ENCODE peak calls at places on chromosomes 5 and 9, in five cellular contexts. H is right lobe of liver; N is CD8-positive, alpha-beta memory T cell; L is trophoblast cell; P is left ventricle myocardium inferior. S is an unnamed sample.

GRCh38 chr5:168404366-168404765 is 81.9 kb upstream of the RARS1 start:
- DNase-seq in L (no peak), H (no peak), N (no peak), P (no peak), S (no peak)

GRCh38 chr5:123610665-123611406 is 98.9 kb downstream of the CSNK1G3 start:
- DNase-seq in N (no peak), L (peak; percentile 81), H (no peak), P (no peak), S (no peak)

GRCh38 chr5:78501411-78502338 is 141.3 kb downstream of the SCAMP1 start:
- DNase-seq in N (no peak), H (no peak), L (no peak), P (no peak), S (no peak)

GRCh38 chr5:137320056-137321045 is 178.8 kb downstream of the SPOCK1 start:
- DNase-seq in N (no peak), P (no peak), L (peak; percentile 84), H (no peak), S (peak; percentile 32)

GRCh38 chr5:150321211-150321610 is 18.5 kb upstream of the ARSI start:
- DNase-seq in N (no peak), L (peak; percentile 84), P (no peak), H (no peak), S (no peak)

GRCh38 chr5:91095321-91095720 is 287.8 kb downstream of the ARRDC3 start:
- DNase-seq in H (no peak), L (no peak), P (no peak), N (no peak), S (no peak)

GRCh38 chr5:157130933-157131332 is 11.7 kb downstream of the MED7 start:
- DNase-seq in H (no peak), P (no peak), N (no peak), L (peak; percentile 76), S (no peak)

GRCh38 chr9:133532937-133533668 is 1.4 kb upstream of the ADAMTSL2 start:
- DNase-seq in P (peak; percentile 74), H (peak; percentile 78), N (peak; percentile 9), L (peak; percentile 68), S (peak; percentile 43)

GRCh38 chr5:27911216-27911615 is 872.8 kb upstream of the CDH9 start:
- DNase-seq in P (no peak), N (no peak), H (no peak), L (no peak), S (no peak)

GRCh38 chr5:139091439-139092156 is 106.6 kb downstream of the SIL1 start:
- DNase-seq in N (no peak), H (no peak), L (peak; percentile 5), P (no peak), S (no peak)

GRCh38 chr9:130498298-130498917 is 53.6 kb downstream of the ASS1 start:
- DNase-seq in L (no peak), P (no peak), N (no peak), H (peak; percentile 78), S (no peak)

GRCh38 chr9:130499804-130500263 is 55.1 kb downstream of the ASS1 start:
- DNase-seq in P (no peak), N (no peak), H (peak; percentile 81), L (peak; percentile 81), S (no peak)

GRCh38 chr9:130498918-130499698 is 54.3 kb downstream of the ASS1 start:
- DNase-seq in P (no peak), N (no peak), L (no peak), H (peak; percentile 90), S (no peak)

GRCh38 chr9:130495067-130495466 is 50.3 kb downstream of the ASS1 start:
- DNase-seq in L (no peak), H (no peak), P (no peak), N (no peak), S (no peak)

GRCh38 chr9:130497139-130497538 is 52.4 kb downstream of the ASS1 start:
- DNase-seq in L (no peak), N (no peak), H (no peak), P (no peak), S (no peak)
- H3K36me3 ChIP-seq in L (peaks cover 4% of the 10 kb centered on the region), N (no peaks in the 10 kb centered on the region), H (no peaks in the 10 kb centered on the region), P (peaks cover 54% of the 10 kb centered on the region), S (peaks cover 11% of the 10 kb centered on the region)

GRCh38 chr9:83940590-83941303 is 19.5 kb upstream of the KIF27 start:
- DNase-seq in L (no peak), P (no peak), H (no peak), N (no peak), S (no peak)
- H3K36me3 ChIP-seq in L (no peaks in the 10 kb centered on the region), P (peaks cover 66% of the 10 kb centered on the region), H (peaks cover 4% of the 10 kb centered on the region), N (no peaks in the 10 kb centered on the region), S (no peaks in the 10 kb centered on the region)

DNA sequence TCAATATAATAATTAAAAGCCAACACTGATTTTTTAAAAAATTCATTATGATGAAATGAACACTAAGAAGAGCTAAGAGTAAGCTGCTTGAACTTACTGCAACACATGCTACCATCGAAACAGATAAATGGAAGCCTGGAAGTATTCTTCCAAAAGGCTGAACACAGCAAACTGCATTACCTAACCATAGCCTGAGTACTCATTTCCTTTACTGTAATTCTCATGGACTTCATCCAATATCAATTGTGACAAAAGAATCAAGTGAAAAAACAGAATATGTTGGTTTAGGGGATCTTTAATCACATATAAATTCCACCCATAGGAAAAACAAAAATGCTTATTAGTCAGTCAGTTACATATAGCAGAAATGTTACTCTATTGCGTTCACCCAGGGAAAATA is 68.6 kb downstream of the DROSHA start:
- DNase-seq in N (no peak), H (no peak), P (no peak), L (no peak), S (no peak)
- H3K36me3 ChIP-seq in N (peaks cover 47% of the 10 kb centered on the region), H (no peaks in the 10 kb centered on the region), P (peaks cover 98% of the 10 kb centered on the region), L (peaks cover 17% of the 10 kb centered on the region), S (peaks cover 88% of the 10 kb centered on the region)

DNA sequence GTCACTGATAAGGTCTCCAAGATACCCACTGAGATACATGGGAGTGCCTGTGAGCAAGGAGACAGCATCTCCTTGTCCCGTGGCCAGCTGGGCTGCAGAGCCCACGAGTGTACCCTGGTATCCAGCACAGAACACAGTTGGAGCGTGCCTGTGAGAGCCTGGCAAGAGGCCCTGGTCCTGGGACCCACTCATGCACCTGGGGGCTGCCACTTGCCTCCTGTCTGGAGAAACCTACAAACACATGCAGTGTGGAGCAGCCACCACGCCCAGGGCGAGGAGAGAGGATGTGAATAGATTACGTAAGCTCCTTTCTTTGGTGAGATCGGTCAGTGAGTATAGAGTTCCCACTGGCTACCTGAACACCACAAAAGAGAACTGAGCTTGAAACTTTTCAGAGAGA is 88.3 kb downstream of the CTNND2 start:
- DNase-seq in N (no peak), P (no peak), H (no peak), L (no peak), S (no peak)
- H3K36me3 ChIP-seq in N (no peaks in the 10 kb centered on the region), P (no peaks in the 10 kb centered on the region), H (no peaks in the 10 kb centered on the region), L (no peaks in the 10 kb centered on the region), S (no peaks in the 10 kb centered on the region)

GRCh38 chr5:96741075-96741474 is 66.7 kb downstream of the ERAP1 start:
- DNase-seq in H (no peak), P (no peak), L (no peak), N (no peak), S (no peak)
- H3K36me3 ChIP-seq in H (no peaks in the 10 kb centered on the region), P (peaks cover 87% of the 10 kb centered on the region), L (peaks cover 34% of the 10 kb centered on the region), N (peaks cover 55% of the 10 kb centered on the region), S (peaks cover 8% of the 10 kb centered on the region)

DNA sequence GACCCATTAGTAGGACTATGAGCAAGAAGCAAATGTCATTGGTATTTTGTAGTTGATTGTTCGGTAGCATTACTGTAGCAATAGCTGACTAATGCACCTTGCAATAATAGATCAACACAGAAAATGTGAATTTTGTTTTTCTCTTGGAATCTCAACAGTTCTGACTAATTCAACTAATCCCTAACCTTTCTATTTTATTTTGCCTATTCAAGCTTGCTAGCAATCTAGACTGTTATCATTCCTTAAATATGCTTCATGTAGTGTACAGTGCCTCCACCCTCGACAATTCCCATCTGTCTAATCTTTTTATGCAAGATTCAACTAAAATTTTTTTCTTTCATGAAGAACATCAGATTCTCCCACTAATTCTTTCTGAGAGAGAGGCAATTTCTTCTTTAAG is 570.6 kb downstream of the PDE4D start:
- DNase-seq in N (no peak), L (no peak), H (no peak), P (no peak), S (no peak)
- H3K36me3 ChIP-seq in N (no peaks in the 10 kb centered on the region), L (no peaks in the 10 kb centered on the region), H (no peaks in the 10 kb centered on the region), P (no peaks in the 10 kb centered on the region), S (no peaks in the 10 kb centered on the region)

GRCh38 chr5:132591140-132591539 is 34.4 kb downstream of the RAD50 start:
- DNase-seq in H (no peak), L (no peak), N (no peak), P (no peak), S (no peak)

GRCh38 chr5:132595624-132596023 is 38.8 kb downstream of the RAD50 start:
- DNase-seq in H (no peak), N (no peak), L (no peak), P (no peak), S (no peak)

GRCh38 chr5:132592521-132592920 is 35.7 kb downstream of the RAD50 start:
- DNase-seq in L (peak; percentile 55), N (no peak), H (no peak), P (no peak), S (no peak)

GRCh38 chr5:132589467-132589866 is 32.7 kb downstream of the RAD50 start:
- DNase-seq in P (no peak), H (no peak), N (no peak), L (peak; percentile 76), S (no peak)

GRCh38 chr5:132594170-132594569 is 37.4 kb downstream of the RAD50 start:
- DNase-seq in L (no peak), N (no peak), H (no peak), P (no peak), S (no peak)
- H3K36me3 ChIP-seq in L (peaks cover 6% of the 10 kb centered on the region), N (peaks cover 6% of the 10 kb centered on the region), H (no peaks in the 10 kb centered on the region), P (peaks cover 98% of the 10 kb centered on the region), S (no peaks in the 10 kb centered on the region)

GRCh38 chr9:28620011-28620410 is 1046.7 kb upstream of the C9orf72 start:
- DNase-seq in N (no peak), P (no peak), L (no peak), H (no peak), S (no peak)
- H3K36me3 ChIP-seq in N (no peaks in the 10 kb centered on the region), P (no peaks in the 10 kb centered on the region), L (no peaks in the 10 kb centered on the region), H (no peaks in the 10 kb centered on the region), S (no peaks in the 10 kb centered on the region)

GRCh38 chr5:76670508-76670907 is 45.4 kb upstream of the F2R start:
- DNase-seq in L (no peak), N (no peak), P (no peak), H (no peak), S (no peak)
- H3K36me3 ChIP-seq in L (no peaks in the 10 kb centered on the region), N (peaks cover 44% of the 10 kb centered on the region), P (no peaks in the 10 kb centered on the region), H (no peaks in the 10 kb centered on the region), S (no peaks in the 10 kb centered on the region)

GRCh38 chr5:178215263-178216002 is 11.1 kb downstream of the HNRNPAB start:
- DNase-seq in P (no peak), N (no peak), L (no peak), H (no peak), S (no peak)
- H3K36me3 ChIP-seq in P (peaks cover 91% of the 10 kb centered on the region), N (peaks cover 45% of the 10 kb centered on the region), L (peaks cover 65% of the 10 kb centered on the region), H (peaks cover 18% of the 10 kb centered on the region), S (peaks cover 5% of the 10 kb centered on the region)

S was measured in gastrocnemius medialis.